ENCODE peak calls at places on chromosomes 16 and 17, in five cellular contexts. One of them, this sample, is unnamed.

GRCh38 chr16:20773679-20774078 is 9.9 kb downstream of the ACSM3 start:
- DNase-seq in heart right ventricle: no peak
- DNase-seq in esophagus muscularis mucosa: no peak
- DNase-seq in ascending aorta: no peak
- DNase-seq in hepatocyte: no peak
- DNase-seq in this sample: no peak

GRCh38 chr16:4313563-4314531 is 2.0 kb upstream of the GLIS2 start:
- DNase-seq in esophagus muscularis mucosa: no peak
- DNase-seq in heart right ventricle: peak
- DNase-seq in hepatocyte: peak
- DNase-seq in ascending aorta: no peak
- DNase-seq in this sample: no peak

GRCh38 chr16:71882505-71883192 is 1.3 kb downstream of the ZNF821 start:
- DNase-seq in ascending aorta: peak
- DNase-seq in hepatocyte: peak
- DNase-seq in heart right ventricle: no peak
- DNase-seq in esophagus muscularis mucosa: peak
- DNase-seq in this sample: peak

GRCh38 chr16:81650982-81651562 is 128.0 kb upstream of the PLCG2 start:
- DNase-seq in ascending aorta: no peak
- DNase-seq in heart right ventricle: peak
- DNase-seq in hepatocyte: peak
- DNase-seq in esophagus muscularis mucosa: no peak
- DNase-seq in this sample: no peak

GRCh38 chr16:1678500-1679098 is 520 bp downstream of the JPT2 start:
- DNase-seq in esophagus muscularis mucosa: no peak
- DNase-seq in heart right ventricle: peak
- DNase-seq in hepatocyte: peak
- DNase-seq in ascending aorta: peak
- DNase-seq in this sample: no peak

GRCh38 chr16:72324578-72324977 is 152.6 kb upstream of the PMFBP1 start:
- DNase-seq in hepatocyte: no peak
- DNase-seq in ascending aorta: no peak
- DNase-seq in heart right ventricle: no peak
- DNase-seq in esophagus muscularis mucosa: no peak
- DNase-seq in this sample: no peak

GRCh38 chr16:84277244-84277823 is 17.3 kb upstream of the WFDC1 start:
- DNase-seq in heart right ventricle: peak
- DNase-seq in ascending aorta: peak
- DNase-seq in esophagus muscularis mucosa: no peak
- DNase-seq in hepatocyte: peak
- DNase-seq in this sample: no peak

GRCh38 chr17:78114831-78115723 is 13.5 kb downstream of the TMC6 start:
- DNase-seq in esophagus muscularis mucosa: no peak
- DNase-seq in hepatocyte: no peak
- DNase-seq in heart right ventricle: no peak
- DNase-seq in ascending aorta: no peak
- DNase-seq in this sample: no peak

GRCh38 chr17:5488752-5489151 is 2.4 kb downstream of the MIS12 start:
- DNase-seq in ascending aorta: no peak
- DNase-seq in hepatocyte: no peak
- DNase-seq in heart right ventricle: no peak
- DNase-seq in esophagus muscularis mucosa: no peak
- DNase-seq in this sample: no peak

GRCh38 chr17:5485270-5486205 is at the start of gene DERL2:
- DNase-seq in heart right ventricle: no peak
- DNase-seq in hepatocyte: peak
- DNase-seq in ascending aorta: no peak
- DNase-seq in esophagus muscularis mucosa: no peak
- DNase-seq in this sample: no peak

GRCh38 chr17:5481451-5481850 is 4.5 kb downstream of the DERL2 start:
- DNase-seq in hepatocyte: no peak
- DNase-seq in esophagus muscularis mucosa: no peak
- DNase-seq in ascending aorta: no peak
- DNase-seq in heart right ventricle: no peak
- DNase-seq in this sample: no peak

DNA sequence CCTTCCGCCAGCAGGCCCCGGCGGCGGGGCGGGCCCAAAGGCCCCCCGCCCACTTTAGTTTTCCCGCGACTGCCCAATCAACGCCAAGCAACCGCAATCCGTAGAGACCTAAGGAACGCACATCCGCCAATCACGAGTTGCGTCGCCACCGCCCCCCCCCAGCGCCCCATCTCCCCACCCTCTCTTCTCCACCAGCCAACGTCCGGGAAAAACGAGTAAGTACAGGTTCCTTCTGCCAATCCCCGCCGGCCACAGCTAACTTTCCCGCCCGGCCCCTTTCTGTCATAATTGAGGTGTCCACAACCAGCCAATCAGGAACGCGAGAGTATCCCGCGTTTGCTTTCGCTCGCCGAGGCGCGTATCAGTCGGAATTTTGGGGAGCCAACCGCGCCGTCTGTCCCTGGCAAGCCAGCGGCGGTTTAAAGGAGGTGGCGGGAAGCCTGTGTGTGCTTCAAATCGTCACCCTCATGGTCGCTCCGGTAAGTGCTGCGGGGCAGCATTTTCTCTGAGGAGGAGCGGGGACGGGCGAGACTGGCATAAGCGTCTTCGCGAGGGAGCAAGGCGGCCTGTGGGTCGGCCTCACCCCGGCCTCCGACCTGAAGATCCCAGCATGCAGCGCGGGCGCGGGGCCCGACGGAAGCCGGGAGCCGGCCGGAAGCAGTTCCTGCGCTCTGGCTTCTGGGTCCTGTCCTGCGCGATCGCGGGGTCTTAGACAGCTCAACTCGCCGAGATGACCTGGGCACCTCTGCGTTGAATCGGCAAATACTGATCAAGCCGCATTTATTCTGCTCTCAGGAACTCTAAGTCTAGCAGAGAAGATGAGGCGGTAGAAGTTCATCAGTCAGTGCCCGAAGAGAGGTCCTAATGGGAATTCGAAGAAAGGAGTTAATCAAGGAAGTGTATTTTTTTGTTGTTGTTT is at the start of gene MIS12:
- DNase-seq in ascending aorta: peak
- DNase-seq in esophagus muscularis mucosa: peak
- DNase-seq in hepatocyte: peak
- DNase-seq in heart right ventricle: peak
- DNase-seq in this sample: peak
- TF ChIP-seq CTCF in ascending aorta: no peak
- TF ChIP-seq CTCF in esophagus muscularis mucosa: no peak
- TF ChIP-seq CTCF in hepatocyte: no peak
- TF ChIP-seq CTCF in heart right ventricle: no peak
- TF ChIP-seq CTCF in this sample: no peak

DNA sequence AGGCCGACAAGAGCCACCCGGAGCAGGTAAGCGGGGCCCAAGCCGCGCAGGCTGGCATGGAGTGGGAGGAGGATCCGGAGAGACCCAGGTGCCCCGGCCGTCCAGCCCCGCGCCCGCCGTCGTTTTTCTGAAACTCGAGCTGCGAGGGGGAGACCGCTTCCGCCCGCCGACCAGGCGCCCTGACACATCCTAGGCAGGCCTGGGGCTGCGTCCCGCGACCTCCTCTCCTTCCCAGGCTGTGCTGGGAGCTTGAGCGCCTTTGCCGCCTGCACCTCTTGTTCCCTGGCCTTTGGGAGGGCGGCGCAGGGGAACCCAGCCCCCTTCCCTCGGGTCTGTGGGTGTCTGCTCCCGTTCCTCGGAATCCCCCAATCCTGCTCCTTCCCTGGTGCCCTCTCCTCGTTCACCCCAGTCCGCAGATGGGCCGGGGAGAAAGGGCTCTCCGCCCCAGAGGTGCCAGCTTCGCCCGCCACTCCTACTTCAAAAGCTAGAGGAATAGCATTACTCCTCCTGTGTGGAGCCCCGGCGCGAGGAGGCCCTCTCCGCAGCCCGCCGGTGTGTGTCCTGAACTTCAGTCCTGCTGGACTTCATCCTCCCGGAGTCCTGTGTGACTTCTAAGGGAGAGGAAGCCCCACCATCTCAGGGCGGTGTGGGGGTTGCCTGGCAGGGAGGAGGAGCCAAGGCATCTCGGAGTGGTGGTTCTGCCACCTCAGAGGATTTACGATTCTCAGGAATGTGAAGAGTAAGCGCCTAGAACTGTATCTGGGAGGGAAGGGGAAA is 1.0 kb downstream of the NHERF1 start:
- DNase-seq in esophagus muscularis mucosa: no peak
- DNase-seq in heart right ventricle: no peak
- DNase-seq in ascending aorta: no peak
- DNase-seq in hepatocyte: peak
- DNase-seq in this sample: no peak
- H3K4me3 ChIP-seq in esophagus muscularis mucosa: peak
- H3K4me3 ChIP-seq in heart right ventricle: peak
- H3K4me3 ChIP-seq in ascending aorta: peak
- H3K4me3 ChIP-seq in hepatocyte: peak
- H3K4me3 ChIP-seq in this sample: peak

GRCh38 chr16:70151391-70151790 is 22.2 kb upstream of the CLEC18C start:
- DNase-seq in heart right ventricle: no peak
- DNase-seq in esophagus muscularis mucosa: no peak
- DNase-seq in ascending aorta: no peak
- DNase-seq in hepatocyte: peak
- DNase-seq in this sample: no peak
- TF ChIP-seq CTCF in heart right ventricle: no peak
- TF ChIP-seq CTCF in esophagus muscularis mucosa: no peak
- TF ChIP-seq CTCF in ascending aorta: no peak
- TF ChIP-seq CTCF in hepatocyte: no peak
- TF ChIP-seq CTCF in this sample: no peak

DNA sequence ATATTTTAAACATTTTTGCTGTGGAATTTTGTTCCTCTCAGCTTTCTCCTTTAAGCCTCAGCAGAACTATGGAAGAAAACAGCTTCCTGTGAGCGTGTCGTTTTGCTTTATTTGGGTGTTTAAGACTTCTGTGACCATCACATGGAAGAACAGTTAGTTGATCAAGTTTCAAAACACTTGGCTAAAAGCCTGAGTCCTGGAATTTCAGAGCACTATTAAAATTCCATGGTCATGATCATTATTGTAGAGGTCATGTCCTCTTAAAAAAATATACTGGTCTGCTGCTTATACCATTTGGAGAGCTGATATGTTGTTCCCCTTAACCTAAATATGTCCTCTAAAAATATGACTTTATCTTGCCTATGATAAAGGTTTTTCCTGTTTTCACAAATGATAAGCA is 12.6 kb upstream of the CDR2 start:
- DNase-seq in ascending aorta: no peak
- DNase-seq in hepatocyte: no peak
- DNase-seq in heart right ventricle: no peak
- DNase-seq in esophagus muscularis mucosa: no peak
- DNase-seq in this sample: peak
- H3K4me3 ChIP-seq in ascending aorta: no peak
- H3K4me3 ChIP-seq in hepatocyte: no peak
- H3K4me3 ChIP-seq in heart right ventricle: no peak
- H3K4me3 ChIP-seq in esophagus muscularis mucosa: no peak
- H3K4me3 ChIP-seq in this sample: no peak